ENCODE peak calls at places on chromosomes 16 and 17, in seven cellular contexts. One of them, this sample, is unnamed.

GRCh38 chr16:47634126-47634525 is 173.0 kb downstream of the PHKB start:
- DNase-seq in mucosa of descending colon: no peak
- DNase-seq in AG10803: no peak
- DNase-seq in pancreas: no peak
- DNase-seq in astrocyte of the spinal cord: no peak
- DNase-seq in transverse colon: no peak
- DNase-seq in HCT116: no peak
- DNase-seq in this sample: no peak

GRCh38 chr17:39009471-39010085 is 42.4 kb upstream of the FBXO47 start:
- DNase-seq in mucosa of descending colon: no peak
- DNase-seq in AG10803: no peak
- DNase-seq in pancreas: no peak
- DNase-seq in astrocyte of the spinal cord: no peak
- DNase-seq in transverse colon: no peak
- DNase-seq in HCT116: no peak
- DNase-seq in this sample: no peak

GRCh38 chr17:7186241-7186640 is 7.1 kb upstream of the ASGR1 start:
- DNase-seq in mucosa of descending colon: no peak
- DNase-seq in AG10803: no peak
- DNase-seq in pancreas: no peak
- DNase-seq in astrocyte of the spinal cord: no peak
- DNase-seq in transverse colon: no peak
- DNase-seq in HCT116: no peak
- DNase-seq in this sample: no peak

GRCh38 chr17:47317119-47317518 is 6.6 kb upstream of the EFCAB13 start:
- DNase-seq in mucosa of descending colon: no peak
- DNase-seq in AG10803: peak
- DNase-seq in pancreas: no peak
- DNase-seq in astrocyte of the spinal cord: peak
- DNase-seq in transverse colon: no peak
- DNase-seq in HCT116: no peak
- DNase-seq in this sample: no peak

GRCh38 chr17:68463211-68463990 is 6.1 kb upstream of the WIPI1 start:
- DNase-seq in mucosa of descending colon: no peak
- DNase-seq in AG10803: no peak
- DNase-seq in pancreas: no peak
- DNase-seq in astrocyte of the spinal cord: no peak
- DNase-seq in transverse colon: no peak
- DNase-seq in HCT116: no peak
- DNase-seq in this sample: no peak

GRCh38 chr16:58249388-58249779 is 45.4 kb downstream of the PRSS54 start:
- DNase-seq in mucosa of descending colon: no peak
- DNase-seq in AG10803: no peak
- DNase-seq in pancreas: no peak
- DNase-seq in astrocyte of the spinal cord: no peak
- DNase-seq in transverse colon: no peak
- DNase-seq in HCT116: no peak
- DNase-seq in this sample: no peak

GRCh38 chr17:50266384-50267073 is 7.7 kb upstream of the TMEM92 start:
- DNase-seq in mucosa of descending colon: no peak
- DNase-seq in AG10803: peak
- DNase-seq in pancreas: peak
- DNase-seq in astrocyte of the spinal cord: peak
- DNase-seq in transverse colon: peak
- DNase-seq in HCT116: no peak
- DNase-seq in this sample: no peak

GRCh38 chr16:19338335-19338734 is 52.8 kb downstream of the CLEC19A start:
- DNase-seq in mucosa of descending colon: no peak
- DNase-seq in AG10803: no peak
- DNase-seq in pancreas: no peak
- DNase-seq in astrocyte of the spinal cord: no peak
- DNase-seq in transverse colon: no peak
- DNase-seq in HCT116: peak
- DNase-seq in this sample: no peak

GRCh38 chr17:17350491-17351355 is 47.5 kb downstream of the NT5M start:
- DNase-seq in mucosa of descending colon: no peak
- DNase-seq in AG10803: no peak
- DNase-seq in pancreas: no peak
- DNase-seq in astrocyte of the spinal cord: peak
- DNase-seq in transverse colon: no peak
- DNase-seq in HCT116: no peak
- DNase-seq in this sample: no peak

GRCh38 chr16:83269541-83269940 is 538.2 kb upstream of the HSBP1 start:
- DNase-seq in mucosa of descending colon: no peak
- DNase-seq in AG10803: no peak
- DNase-seq in pancreas: no peak
- DNase-seq in astrocyte of the spinal cord: no peak
- DNase-seq in transverse colon: no peak
- DNase-seq in HCT116: no peak
- DNase-seq in this sample: no peak

GRCh38 chr17:49577978-49578893 is 2.6 kb downstream of the NXPH3 start:
- DNase-seq in mucosa of descending colon: no peak
- DNase-seq in AG10803: no peak
- DNase-seq in pancreas: no peak
- DNase-seq in astrocyte of the spinal cord: no peak
- DNase-seq in transverse colon: no peak
- DNase-seq in HCT116: no peak
- DNase-seq in this sample: no peak

GRCh38 chr17:8153550-8153956 is 1.3 kb upstream of the PER1 start:
- DNase-seq in mucosa of descending colon: peak
- DNase-seq in AG10803: peak
- DNase-seq in pancreas: peak
- DNase-seq in astrocyte of the spinal cord: peak
- DNase-seq in transverse colon: peak
- DNase-seq in HCT116: no peak
- DNase-seq in this sample: no peak

GRCh38 chr17:72387487-72387886 is 266.7 kb downstream of the SOX9 start:
- DNase-seq in mucosa of descending colon: no peak
- DNase-seq in AG10803: peak
- DNase-seq in pancreas: no peak
- DNase-seq in astrocyte of the spinal cord: peak
- DNase-seq in transverse colon: no peak
- DNase-seq in HCT116: peak
- DNase-seq in this sample: no peak

GRCh38 chr17:52751051-52751450 is 592.5 kb upstream of the CA10 start:
- DNase-seq in mucosa of descending colon: no peak
- DNase-seq in AG10803: no peak
- DNase-seq in pancreas: no peak
- DNase-seq in astrocyte of the spinal cord: no peak
- DNase-seq in transverse colon: no peak
- DNase-seq in HCT116: no peak
- DNase-seq in this sample: no peak

GRCh38 chr16:67933805-67934204 is 2.1 kb upstream of the CTRL start:
- DNase-seq in mucosa of descending colon: no peak
- DNase-seq in AG10803: no peak
- DNase-seq in pancreas: no peak
- DNase-seq in astrocyte of the spinal cord: no peak
- DNase-seq in transverse colon: no peak
- DNase-seq in HCT116: no peak
- DNase-seq in this sample: no peak

GRCh38 chr17:36755586-36755985 is 154.2 kb downstream of the MRM1 start:
- DNase-seq in mucosa of descending colon: peak
- DNase-seq in AG10803: no peak
- DNase-seq in pancreas: no peak
- DNase-seq in astrocyte of the spinal cord: no peak
- DNase-seq in transverse colon: peak
- DNase-seq in HCT116: peak
- DNase-seq in this sample: no peak

GRCh38 chr16:86508947-86509758 is 1.2 kb upstream of the FOXF1 start:
- DNase-seq in mucosa of descending colon: peak
- DNase-seq in AG10803: peak
- DNase-seq in pancreas: no peak
- DNase-seq in astrocyte of the spinal cord: peak
- DNase-seq in transverse colon: peak
- DNase-seq in HCT116: peak
- DNase-seq in this sample: no peak

GRCh38 chr17:14201595-14201994 is 35.1 kb downstream of the CDRT15 start:
- DNase-seq in mucosa of descending colon: peak
- DNase-seq in AG10803: no peak
- DNase-seq in pancreas: no peak
- DNase-seq in astrocyte of the spinal cord: no peak
- DNase-seq in transverse colon: peak
- DNase-seq in HCT116: no peak
- DNase-seq in this sample: no peak

GRCh38 chr17:29909604-29910003 is 20.4 kb downstream of the SSH2 start:
- DNase-seq in mucosa of descending colon: no peak
- DNase-seq in AG10803: no peak
- DNase-seq in pancreas: no peak
- DNase-seq in astrocyte of the spinal cord: peak
- DNase-seq in transverse colon: no peak
- DNase-seq in HCT116: no peak
- DNase-seq in this sample: no peak

GRCh38 chr16:59305850-59306249 is 571.7 kb upstream of the GOT2 start:
- DNase-seq in mucosa of descending colon: no peak
- DNase-seq in AG10803: no peak
- DNase-seq in pancreas: no peak
- DNase-seq in astrocyte of the spinal cord: no peak
- DNase-seq in transverse colon: no peak
- DNase-seq in HCT116: no peak
- DNase-seq in this sample: no peak

GRCh38 chr17:50117202-50118040 is 12.5 kb downstream of the SAMD14 start:
- DNase-seq in mucosa of descending colon: peak
- DNase-seq in AG10803: peak
- DNase-seq in pancreas: no peak
- DNase-seq in astrocyte of the spinal cord: peak
- DNase-seq in transverse colon: peak
- DNase-seq in HCT116: peak
- DNase-seq in this sample: no peak

GRCh38 chr16:21727344-21727743 is 63.6 kb downstream of the OTOA start:
- DNase-seq in mucosa of descending colon: no peak
- DNase-seq in AG10803: no peak
- DNase-seq in pancreas: no peak
- DNase-seq in astrocyte of the spinal cord: no peak
- DNase-seq in transverse colon: no peak
- DNase-seq in HCT116: no peak
- DNase-seq in this sample: no peak

GRCh38 chr17:5883775-5884665 is 186.2 kb upstream of the WSCD1 start:
- DNase-seq in mucosa of descending colon: no peak
- DNase-seq in AG10803: no peak
- DNase-seq in pancreas: no peak
- DNase-seq in astrocyte of the spinal cord: no peak
- DNase-seq in transverse colon: no peak
- DNase-seq in HCT116: no peak
- DNase-seq in this sample: no peak

GRCh38 chr16:67236551-67237395 is 9.8 kb downstream of the TMEM208 start:
- DNase-seq in mucosa of descending colon: peak
- DNase-seq in AG10803: peak
- DNase-seq in pancreas: no peak
- DNase-seq in astrocyte of the spinal cord: peak
- DNase-seq in transverse colon: peak
- DNase-seq in HCT116: peak
- DNase-seq in this sample: no peak

GRCh38 chr16:81528258-81528657 is 83.7 kb downstream of the CMIP start:
- DNase-seq in mucosa of descending colon: no peak
- DNase-seq in AG10803: no peak
- DNase-seq in pancreas: no peak
- DNase-seq in astrocyte of the spinal cord: no peak
- DNase-seq in transverse colon: no peak
- DNase-seq in HCT116: no peak
- DNase-seq in this sample: no peak

GRCh38 chr16:70746708-70747424 is 54.1 kb downstream of the VAC14 start:
- DNase-seq in mucosa of descending colon: peak
- DNase-seq in AG10803: peak
- DNase-seq in pancreas: peak
- DNase-seq in astrocyte of the spinal cord: peak
- DNase-seq in transverse colon: peak
- DNase-seq in HCT116: peak
- DNase-seq in this sample: no peak

GRCh38 chr16:82456683-82457082 is 170.1 kb upstream of the CDH13 start:
- DNase-seq in mucosa of descending colon: peak
- DNase-seq in AG10803: peak
- DNase-seq in pancreas: peak
- DNase-seq in astrocyte of the spinal cord: peak
- DNase-seq in transverse colon: peak
- DNase-seq in HCT116: peak
- DNase-seq in this sample: no peak

DNA sequence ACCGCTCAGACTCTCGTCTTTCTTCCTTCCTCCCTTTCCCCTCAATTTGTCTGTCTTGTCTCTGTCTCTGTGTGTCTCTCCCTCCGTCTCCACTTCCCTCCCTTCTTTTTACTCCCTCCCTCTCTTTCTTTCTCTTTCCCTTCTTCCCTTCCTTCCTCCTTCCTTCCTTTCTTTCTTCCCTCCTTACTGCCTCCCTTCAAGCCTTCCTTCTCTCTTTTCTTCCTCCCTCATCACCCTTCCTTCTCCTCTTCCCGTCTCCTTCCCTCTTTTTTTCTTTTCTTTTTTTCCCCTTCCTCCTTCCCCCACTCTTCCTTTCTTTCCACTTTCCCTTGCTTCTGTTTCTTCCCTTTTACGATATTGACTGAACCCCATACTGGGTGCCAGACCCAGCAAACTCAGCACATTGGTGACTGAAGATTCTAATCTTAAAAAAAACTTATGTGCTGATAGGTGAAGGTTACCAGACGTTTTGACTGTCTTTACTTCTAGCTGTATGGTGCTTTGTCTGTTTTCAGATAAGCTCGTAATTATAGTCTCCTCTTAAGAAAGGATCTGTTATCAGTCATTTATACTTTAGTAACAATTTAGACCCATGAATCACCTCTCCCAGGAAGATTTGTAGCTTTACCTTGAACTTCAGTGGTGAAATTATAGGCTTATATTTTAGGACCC is 481 bp upstream of the BRD7 start:
- DNase-seq in mucosa of descending colon: no peak
- DNase-seq in AG10803: no peak
- DNase-seq in pancreas: no peak
- DNase-seq in astrocyte of the spinal cord: no peak
- DNase-seq in transverse colon: no peak
- DNase-seq in HCT116: no peak
- DNase-seq in this sample: no peak
- TF ChIP-seq CTCF in mucosa of descending colon: no peak
- TF ChIP-seq CTCF in AG10803: no peak
- TF ChIP-seq CTCF in pancreas: no peak
- TF ChIP-seq CTCF in astrocyte of the spinal cord: no peak
- TF ChIP-seq CTCF in transverse colon: no peak
- TF ChIP-seq CTCF in HCT116: no peak
- TF ChIP-seq CTCF in this sample: no peak

GRCh38 chr16:69563605-69564580 is 1.9 kb upstream of the NFAT5 start:
- DNase-seq in mucosa of descending colon: peak
- DNase-seq in AG10803: no peak
- DNase-seq in pancreas: no peak
- DNase-seq in astrocyte of the spinal cord: peak
- DNase-seq in transverse colon: no peak
- DNase-seq in HCT116: no peak
- DNase-seq in this sample: peak
- H3K4me3 ChIP-seq in mucosa of descending colon: no peak
- H3K4me3 ChIP-seq in AG10803: peak
- H3K4me3 ChIP-seq in pancreas: peak
- H3K4me3 ChIP-seq in astrocyte of the spinal cord: peak
- H3K4me3 ChIP-seq in transverse colon: no peak
- H3K4me3 ChIP-seq in HCT116: peak
- H3K4me3 ChIP-seq in this sample: peak

GRCh38 chr17:45425984-45426413 is 6.7 kb downstream of the ARHGAP27 start:
- DNase-seq in mucosa of descending colon: no peak
- DNase-seq in AG10803: no peak
- DNase-seq in pancreas: no peak
- DNase-seq in astrocyte of the spinal cord: no peak
- DNase-seq in transverse colon: no peak
- DNase-seq in HCT116: no peak
- DNase-seq in this sample: no peak
- TF ChIP-seq CTCF in mucosa of descending colon: no peak
- TF ChIP-seq CTCF in AG10803: no peak
- TF ChIP-seq CTCF in pancreas: no peak
- TF ChIP-seq CTCF in astrocyte of the spinal cord: no peak
- TF ChIP-seq CTCF in transverse colon: no peak
- TF ChIP-seq CTCF in HCT116: no peak
- TF ChIP-seq CTCF in this sample: peak

GRCh38 chr16:54284319-54284930 is 2.2 kb downstream of the IRX3 start:
- DNase-seq in mucosa of descending colon: peak
- DNase-seq in AG10803: peak
- DNase-seq in pancreas: peak
- DNase-seq in astrocyte of the spinal cord: peak
- DNase-seq in transverse colon: peak
- DNase-seq in HCT116: no peak
- DNase-seq in this sample: no peak
- H3K4me3 ChIP-seq in mucosa of descending colon: no peak
- H3K4me3 ChIP-seq in AG10803: peak
- H3K4me3 ChIP-seq in pancreas: peak
- H3K4me3 ChIP-seq in astrocyte of the spinal cord: peak
- H3K4me3 ChIP-seq in transverse colon: no peak
- H3K4me3 ChIP-seq in HCT116: no peak
- H3K4me3 ChIP-seq in this sample: no peak

This sample was measured in GM12864.